ENCODE peak calls at places on chromosome 14, in nine cellular contexts. One of them, this sample, is unnamed.

GRCh38 chr14:20655851-20656250 is 14.4 kb upstream of the OR6S1 start:
- DNase-seq in cardiac fibroblast: no peak
- DNase-seq in AG04449: no peak
- DNase-seq in lower leg skin: no peak
- DNase-seq in PC-3: no peak
- DNase-seq in IMR-90: no peak
- DNase-seq in dorsolateral prefrontal cortex: no peak
- DNase-seq in body of pancreas: no peak
- DNase-seq in gastrocnemius medialis: no peak
- DNase-seq in this sample: no peak

GRCh38 chr14:63787995-63788946 is 60.4 kb upstream of the SGPP1 start:
- DNase-seq in body of pancreas: no peak
- DNase-seq in dorsolateral prefrontal cortex: no peak
- DNase-seq in AG04449: no peak
- DNase-seq in gastrocnemius medialis: no peak
- DNase-seq in IMR-90: no peak
- DNase-seq in lower leg skin: no peak
- DNase-seq in cardiac fibroblast: no peak
- DNase-seq in PC-3: no peak
- DNase-seq in this sample: no peak

GRCh38 chr14:66746316-66747006 is 238.5 kb downstream of the GPHN start:
- DNase-seq in dorsolateral prefrontal cortex: no peak
- DNase-seq in IMR-90: peak; percentile 58
- DNase-seq in PC-3: peak; percentile 71
- DNase-seq in AG04449: peak; percentile 2
- DNase-seq in cardiac fibroblast: peak; percentile 77
- DNase-seq in lower leg skin: no peak
- DNase-seq in body of pancreas: peak; percentile 28
- DNase-seq in gastrocnemius medialis: no peak
- DNase-seq in this sample: peak; percentile 57

GRCh38 chr14:83561261-83561660 is 1968.7 kb upstream of the FLRT2 start:
- DNase-seq in dorsolateral prefrontal cortex: no peak
- DNase-seq in PC-3: no peak
- DNase-seq in IMR-90: no peak
- DNase-seq in cardiac fibroblast: no peak
- DNase-seq in lower leg skin: no peak
- DNase-seq in body of pancreas: no peak
- DNase-seq in AG04449: no peak
- DNase-seq in gastrocnemius medialis: no peak
- DNase-seq in this sample: no peak

GRCh38 chr14:24274101-24274543 is 2.7 kb upstream of the RABGGTA start:
- DNase-seq in lower leg skin: no peak
- DNase-seq in IMR-90: peak; percentile 31
- DNase-seq in dorsolateral prefrontal cortex: no peak
- DNase-seq in gastrocnemius medialis: no peak
- DNase-seq in AG04449: no peak
- DNase-seq in PC-3: peak; percentile 78
- DNase-seq in body of pancreas: peak; percentile 77
- DNase-seq in cardiac fibroblast: no peak
- DNase-seq in this sample: no peak

GRCh38 chr14:83706555-83706954 is 1823.4 kb upstream of the FLRT2 start:
- DNase-seq in PC-3: no peak
- DNase-seq in cardiac fibroblast: no peak
- DNase-seq in body of pancreas: no peak
- DNase-seq in lower leg skin: no peak
- DNase-seq in dorsolateral prefrontal cortex: no peak
- DNase-seq in IMR-90: peak; percentile 6
- DNase-seq in gastrocnemius medialis: no peak
- DNase-seq in AG04449: no peak
- DNase-seq in this sample: peak; percentile 6

GRCh38 chr14:54554401-54554800 is 12.5 kb upstream of the SAMD4A start:
- DNase-seq in dorsolateral prefrontal cortex: no peak
- DNase-seq in lower leg skin: no peak
- DNase-seq in PC-3: no peak
- DNase-seq in gastrocnemius medialis: no peak
- DNase-seq in body of pancreas: no peak
- DNase-seq in cardiac fibroblast: no peak
- DNase-seq in IMR-90: no peak
- DNase-seq in AG04449: no peak
- DNase-seq in this sample: no peak

GRCh38 chr14:64636208-64636979 is 67.8 kb upstream of the PLEKHG3 start:
- DNase-seq in lower leg skin: peak; percentile 94
- DNase-seq in body of pancreas: peak; percentile 67
- DNase-seq in PC-3: peak; percentile 87
- DNase-seq in dorsolateral prefrontal cortex: peak; percentile 84
- DNase-seq in cardiac fibroblast: peak; percentile 79
- DNase-seq in gastrocnemius medialis: peak; percentile 41
- DNase-seq in IMR-90: peak; percentile 67
- DNase-seq in AG04449: no peak
- DNase-seq in this sample: peak; percentile 52

GRCh38 chr14:33767721-33768457 is 183.0 kb downstream of the EGLN3 start:
- DNase-seq in IMR-90: no peak
- DNase-seq in PC-3: no peak
- DNase-seq in body of pancreas: no peak
- DNase-seq in dorsolateral prefrontal cortex: no peak
- DNase-seq in AG04449: no peak
- DNase-seq in cardiac fibroblast: peak; percentile 83
- DNase-seq in lower leg skin: no peak
- DNase-seq in gastrocnemius medialis: no peak
- DNase-seq in this sample: no peak

GRCh38 chr14:68145539-68145938 is 326.0 kb downstream of the RAD51B start:
- DNase-seq in cardiac fibroblast: peak; percentile 44
- DNase-seq in IMR-90: peak; percentile 55
- DNase-seq in AG04449: no peak
- DNase-seq in gastrocnemius medialis: no peak
- DNase-seq in PC-3: no peak
- DNase-seq in dorsolateral prefrontal cortex: no peak
- DNase-seq in lower leg skin: no peak
- DNase-seq in body of pancreas: no peak
- DNase-seq in this sample: peak; percentile 55

GRCh38 chr14:70981005-70981952 is 74.0 kb downstream of the PCNX1 start:
- DNase-seq in IMR-90: peak; percentile 15
- DNase-seq in AG04449: no peak
- DNase-seq in body of pancreas: no peak
- DNase-seq in gastrocnemius medialis: no peak
- DNase-seq in lower leg skin: no peak
- DNase-seq in PC-3: peak; percentile 41
- DNase-seq in cardiac fibroblast: peak; percentile 7
- DNase-seq in dorsolateral prefrontal cortex: no peak
- DNase-seq in this sample: peak; percentile 26

GRCh38 chr14:99263564-99264330 is 8.2 kb downstream of the BCL11B start:
- DNase-seq in lower leg skin: peak; percentile 53
- DNase-seq in AG04449: no peak
- DNase-seq in IMR-90: no peak
- DNase-seq in cardiac fibroblast: no peak
- DNase-seq in body of pancreas: no peak
- DNase-seq in dorsolateral prefrontal cortex: no peak
- DNase-seq in PC-3: no peak
- DNase-seq in gastrocnemius medialis: no peak
- DNase-seq in this sample: no peak
- H3K4me3 ChIP-seq in lower leg skin: no peak overlapping the region
- H3K4me3 ChIP-seq in AG04449: no peak overlapping the region
- H3K4me3 ChIP-seq in IMR-90: no peak overlapping the region
- H3K4me3 ChIP-seq in cardiac fibroblast: no peak overlapping the region
- H3K4me3 ChIP-seq in body of pancreas: no peak overlapping the region
- H3K4me3 ChIP-seq in dorsolateral prefrontal cortex: no peak overlapping the region
- H3K4me3 ChIP-seq in PC-3: no peak overlapping the region
- H3K4me3 ChIP-seq in gastrocnemius medialis: no peak overlapping the region
- H3K4me3 ChIP-seq in this sample: no peak overlapping the region

DNA sequence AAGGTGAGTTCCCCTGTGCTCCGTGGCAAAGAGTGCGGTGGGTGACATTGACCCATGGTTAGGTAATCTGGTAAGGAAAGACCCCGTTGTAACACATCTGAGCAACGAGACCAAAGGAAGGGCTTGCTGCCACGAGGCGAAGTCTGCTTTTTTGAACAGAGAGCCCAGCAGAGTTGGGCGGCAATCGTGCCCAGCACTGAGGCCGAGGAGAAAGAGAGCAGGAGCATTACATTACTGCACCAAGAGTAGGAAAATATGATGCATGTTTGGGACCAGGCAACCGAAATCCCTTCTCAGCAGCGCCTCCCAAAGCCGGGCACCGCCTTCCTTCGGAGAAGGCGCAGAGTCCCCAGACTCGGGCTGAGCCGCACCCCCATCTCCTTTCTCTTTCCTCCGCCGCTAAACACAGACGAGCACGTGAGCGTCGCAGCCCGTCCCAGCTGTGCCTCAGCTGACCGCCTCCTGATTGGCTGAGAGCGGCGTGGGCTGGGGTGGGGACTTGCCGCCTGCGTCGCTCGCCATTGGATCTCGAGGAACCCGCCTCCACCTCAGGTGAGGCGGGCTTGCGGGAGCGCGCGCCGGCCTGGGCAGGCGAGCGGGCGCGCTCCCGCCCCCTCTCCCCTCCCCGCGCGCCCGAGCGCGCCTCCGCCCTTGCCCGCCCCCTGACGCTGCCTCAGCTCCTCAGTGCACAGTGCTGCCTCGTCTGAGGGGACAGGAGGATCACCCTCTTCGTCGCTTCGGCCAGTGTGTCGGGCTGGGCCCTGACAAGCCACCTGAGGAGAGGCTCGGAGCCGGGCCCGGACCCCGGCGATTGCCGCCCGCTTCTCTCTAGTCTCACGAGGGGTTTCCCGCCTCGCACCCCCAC is at the start of gene HIF1A:
- DNase-seq in AG04449: peak; percentile 95
- DNase-seq in IMR-90: peak; percentile 99
- DNase-seq in PC-3: peak; percentile 100
- DNase-seq in lower leg skin: peak; percentile 99
- DNase-seq in gastrocnemius medialis: peak; percentile 97
- DNase-seq in body of pancreas: peak; percentile 97
- DNase-seq in dorsolateral prefrontal cortex: peak; percentile 95
- DNase-seq in cardiac fibroblast: peak; percentile 100
- DNase-seq in this sample: peak; percentile 100
- TF ChIP-seq CTCF in AG04449: peak; percentile 45
- TF ChIP-seq CTCF in IMR-90: peak; percentile 30
- TF ChIP-seq CTCF in PC-3: peak; percentile 49
- TF ChIP-seq CTCF in lower leg skin: no peak
- TF ChIP-seq CTCF in gastrocnemius medialis: no peak
- TF ChIP-seq CTCF in body of pancreas: no peak
- TF ChIP-seq CTCF in dorsolateral prefrontal cortex: peak; percentile 34
- TF ChIP-seq CTCF in cardiac fibroblast: peak; percentile 14
- TF ChIP-seq CTCF in this sample: peak; percentile 32

GRCh38 chr14:53110103-53110502 is 43.0 kb downstream of the DDHD1 start:
- DNase-seq in lower leg skin: no peak
- DNase-seq in cardiac fibroblast: no peak
- DNase-seq in IMR-90: no peak
- DNase-seq in AG04449: no peak
- DNase-seq in body of pancreas: no peak
- DNase-seq in gastrocnemius medialis: no peak
- DNase-seq in dorsolateral prefrontal cortex: no peak
- DNase-seq in PC-3: no peak
- DNase-seq in this sample: no peak
- H3K4me3 ChIP-seq in lower leg skin: no peak overlapping the region
- H3K4me3 ChIP-seq in cardiac fibroblast: no peak overlapping the region
- H3K4me3 ChIP-seq in IMR-90: no peak overlapping the region
- H3K4me3 ChIP-seq in AG04449: no peak overlapping the region
- H3K4me3 ChIP-seq in body of pancreas: no peak overlapping the region
- H3K4me3 ChIP-seq in gastrocnemius medialis: no peak overlapping the region
- H3K4me3 ChIP-seq in dorsolateral prefrontal cortex: no peak overlapping the region
- H3K4me3 ChIP-seq in PC-3: no peak overlapping the region
- H3K4me3 ChIP-seq in this sample: no peak overlapping the region

GRCh38 chr14:103904493-103905107 is 23.7 kb upstream of the TDRD9 start:
- DNase-seq in PC-3: no peak
- DNase-seq in AG04449: no peak
- DNase-seq in IMR-90: peak; percentile 15
- DNase-seq in cardiac fibroblast: no peak
- DNase-seq in gastrocnemius medialis: no peak
- DNase-seq in body of pancreas: no peak
- DNase-seq in dorsolateral prefrontal cortex: no peak
- DNase-seq in lower leg skin: no peak
- DNase-seq in this sample: no peak

GRCh38 chr14:103909531-103910261 is 18.6 kb upstream of the TDRD9 start:
- DNase-seq in cardiac fibroblast: no peak
- DNase-seq in gastrocnemius medialis: no peak
- DNase-seq in AG04449: no peak
- DNase-seq in dorsolateral prefrontal cortex: no peak
- DNase-seq in lower leg skin: no peak
- DNase-seq in body of pancreas: no peak
- DNase-seq in IMR-90: no peak
- DNase-seq in PC-3: no peak
- DNase-seq in this sample: no peak

GRCh38 chr14:103910262-103910935 is 17.9 kb upstream of the TDRD9 start:
- DNase-seq in PC-3: peak; percentile 96
- DNase-seq in gastrocnemius medialis: peak; percentile 38
- DNase-seq in lower leg skin: peak; percentile 93
- DNase-seq in IMR-90: peak; percentile 66
- DNase-seq in AG04449: peak; percentile 3
- DNase-seq in dorsolateral prefrontal cortex: peak; percentile 78
- DNase-seq in cardiac fibroblast: peak; percentile 89
- DNase-seq in body of pancreas: peak; percentile 96
- DNase-seq in this sample: peak; percentile 74

GRCh38 chr14:103908580-103908979 is 19.7 kb upstream of the TDRD9 start:
- DNase-seq in cardiac fibroblast: no peak
- DNase-seq in IMR-90: no peak
- DNase-seq in dorsolateral prefrontal cortex: no peak
- DNase-seq in body of pancreas: no peak
- DNase-seq in AG04449: no peak
- DNase-seq in gastrocnemius medialis: no peak
- DNase-seq in PC-3: no peak
- DNase-seq in lower leg skin: no peak
- DNase-seq in this sample: no peak

DNA sequence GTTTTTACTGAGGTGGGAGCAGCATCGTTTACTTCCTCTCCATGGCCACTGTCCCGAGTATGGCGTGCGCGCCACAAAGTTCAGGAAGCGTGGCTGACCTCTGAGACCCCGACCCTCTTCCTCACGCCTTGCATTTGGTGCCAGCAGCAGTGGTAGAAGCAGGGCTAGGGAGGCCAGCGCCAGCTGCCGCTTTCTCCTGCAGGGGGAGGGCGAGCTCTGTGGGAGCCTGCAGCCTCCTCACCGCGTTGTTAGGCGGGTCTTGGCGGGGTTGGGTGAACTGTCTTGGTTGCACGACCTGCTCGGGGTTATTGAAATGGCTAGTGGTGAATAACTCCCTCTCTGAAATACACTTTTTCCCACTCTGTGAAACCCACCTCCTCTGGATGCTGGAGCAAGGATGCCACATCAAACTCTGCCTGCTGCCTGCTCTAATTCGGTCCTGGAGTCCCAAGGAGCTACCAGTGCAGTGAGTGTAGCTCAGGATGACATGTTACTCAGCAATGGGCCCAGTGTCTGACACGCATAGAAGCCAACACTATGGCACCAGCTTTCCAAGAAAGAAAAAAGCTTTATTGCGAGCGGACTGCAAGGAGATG is 22.3 kb upstream of the TDRD9 start:
- DNase-seq in cardiac fibroblast: no peak
- DNase-seq in AG04449: no peak
- DNase-seq in gastrocnemius medialis: no peak
- DNase-seq in lower leg skin: no peak
- DNase-seq in dorsolateral prefrontal cortex: no peak
- DNase-seq in body of pancreas: no peak
- DNase-seq in IMR-90: no peak
- DNase-seq in PC-3: no peak
- DNase-seq in this sample: no peak
- TF ChIP-seq CTCF in cardiac fibroblast: peak; percentile 34
- TF ChIP-seq CTCF in AG04449: peak; percentile 38
- TF ChIP-seq CTCF in gastrocnemius medialis: no peak
- TF ChIP-seq CTCF in lower leg skin: no peak
- TF ChIP-seq CTCF in dorsolateral prefrontal cortex: no peak
- TF ChIP-seq CTCF in body of pancreas: no peak
- TF ChIP-seq CTCF in IMR-90: no peak
- TF ChIP-seq CTCF in PC-3: no peak
- TF ChIP-seq CTCF in this sample: peak; percentile 37

GRCh38 chr14:88599321-88599720 is 36.5 kb downstream of the ZC3H14 start:
- DNase-seq in AG04449: no peak
- DNase-seq in PC-3: no peak
- DNase-seq in gastrocnemius medialis: no peak
- DNase-seq in body of pancreas: no peak
- DNase-seq in cardiac fibroblast: no peak
- DNase-seq in IMR-90: no peak
- DNase-seq in lower leg skin: no peak
- DNase-seq in dorsolateral prefrontal cortex: no peak
- DNase-seq in this sample: no peak
- H3K4me3 ChIP-seq in AG04449: no peak overlapping the region
- H3K4me3 ChIP-seq in PC-3: no peak overlapping the region
- H3K4me3 ChIP-seq in gastrocnemius medialis: no peak overlapping the region
- H3K4me3 ChIP-seq in body of pancreas: no peak overlapping the region
- H3K4me3 ChIP-seq in cardiac fibroblast: no peak overlapping the region
- H3K4me3 ChIP-seq in IMR-90: no peak overlapping the region
- H3K4me3 ChIP-seq in lower leg skin: no peak overlapping the region
- H3K4me3 ChIP-seq in dorsolateral prefrontal cortex: no peak overlapping the region
- H3K4me3 ChIP-seq in this sample: no peak overlapping the region